ENCODE peak calls at places on chromosomes 3 and 15, in five cellular contexts. One of them, this sample, is unnamed.

GRCh38 chr3:140636452-140637138 is 41.3 kb upstream of the TRIM42 start:
- DNase-seq in small intestine: no peak
- DNase-seq in MG63: no peak
- DNase-seq in right cardiac atrium: peak; percentile 18
- DNase-seq in IMR-90: no peak
- DNase-seq in this sample: no peak

GRCh38 chr3:196273655-196274054 is 13.9 kb downstream of the PCYT1A start:
- DNase-seq in small intestine: no peak
- DNase-seq in MG63: no peak
- DNase-seq in right cardiac atrium: peak; percentile 22
- DNase-seq in IMR-90: no peak
- DNase-seq in this sample: no peak

GRCh38 chr3:155805802-155806618 is at the start of gene C3orf33:
- DNase-seq in small intestine: peak; percentile 76
- DNase-seq in MG63: peak; percentile 67
- DNase-seq in right cardiac atrium: peak; percentile 76
- DNase-seq in IMR-90: peak; percentile 37
- DNase-seq in this sample: peak; percentile 73

GRCh38 chr3:43915546-43915945 is 224.8 kb downstream of the ABHD5 start:
- DNase-seq in small intestine: no peak
- DNase-seq in MG63: no peak
- DNase-seq in right cardiac atrium: no peak
- DNase-seq in IMR-90: no peak
- DNase-seq in this sample: no peak

GRCh38 chr3:39108309-39108708 is 829 bp downstream of the TTC21A start:
- DNase-seq in small intestine: no peak
- DNase-seq in MG63: no peak
- DNase-seq in right cardiac atrium: no peak
- DNase-seq in IMR-90: no peak
- DNase-seq in this sample: no peak

GRCh38 chr15:96893159-96893906 is 562.8 kb downstream of the NR2F2 start:
- DNase-seq in small intestine: peak; percentile 45
- DNase-seq in MG63: peak; percentile 26
- DNase-seq in right cardiac atrium: no peak
- DNase-seq in IMR-90: no peak
- DNase-seq in this sample: no peak

GRCh38 chr3:171646357-171647133 is 163.7 kb downstream of the PLD1 start:
- DNase-seq in small intestine: peak; percentile 32
- DNase-seq in MG63: no peak
- DNase-seq in right cardiac atrium: no peak
- DNase-seq in IMR-90: peak; percentile 80
- DNase-seq in this sample: no peak

GRCh38 chr3:121855555-121855954 is 20.5 kb downstream of the EAF2 start:
- DNase-seq in small intestine: peak; percentile 16
- DNase-seq in MG63: no peak
- DNase-seq in right cardiac atrium: no peak
- DNase-seq in IMR-90: no peak
- DNase-seq in this sample: no peak

GRCh38 chr3:16455001-16455400 is 58.5 kb downstream of the RFTN1 start:
- DNase-seq in small intestine: no peak
- DNase-seq in MG63: no peak
- DNase-seq in right cardiac atrium: no peak
- DNase-seq in IMR-90: no peak
- DNase-seq in this sample: peak; percentile 53

GRCh38 chr15:22871481-22872076 is 33.1 kb downstream of the NIPA2 start:
- DNase-seq in small intestine: peak; percentile 32
- DNase-seq in MG63: no peak
- DNase-seq in right cardiac atrium: no peak
- DNase-seq in IMR-90: no peak
- DNase-seq in this sample: no peak

GRCh38 chr3:11273945-11274344 is 1.7 kb downstream of the ATG7 start:
- DNase-seq in small intestine: peak; percentile 11
- DNase-seq in MG63: no peak
- DNase-seq in right cardiac atrium: no peak
- DNase-seq in IMR-90: no peak
- DNase-seq in this sample: no peak

GRCh38 chr3:150871192-150871591 is 34.0 kb downstream of the MINDY4B start:
- DNase-seq in small intestine: no peak
- DNase-seq in MG63: no peak
- DNase-seq in right cardiac atrium: no peak
- DNase-seq in IMR-90: peak; percentile 7
- DNase-seq in this sample: no peak

GRCh38 chr3:43365601-43366305 is 79.4 kb downstream of the SNRK start:
- DNase-seq in small intestine: no peak
- DNase-seq in MG63: no peak
- DNase-seq in right cardiac atrium: no peak
- DNase-seq in IMR-90: no peak
- DNase-seq in this sample: no peak

GRCh38 chr3:10702961-10703740 is 112.9 kb upstream of the SLC6A11 start:
- DNase-seq in small intestine: peak; percentile 9
- DNase-seq in MG63: no peak
- DNase-seq in right cardiac atrium: no peak
- DNase-seq in IMR-90: no peak
- DNase-seq in this sample: no peak

GRCh38 chr15:94294556-94294955 is 63.2 kb downstream of the MCTP2 start:
- DNase-seq in small intestine: no peak
- DNase-seq in MG63: no peak
- DNase-seq in right cardiac atrium: no peak
- DNase-seq in IMR-90: peak; percentile 39
- DNase-seq in this sample: no peak

GRCh38 chr3:28247286-28247685 is 5.9 kb downstream of the CMC1 start:
- DNase-seq in small intestine: no peak
- DNase-seq in MG63: no peak
- DNase-seq in right cardiac atrium: no peak
- DNase-seq in IMR-90: no peak
- DNase-seq in this sample: no peak

GRCh38 chr15:86115138-86115801 is 35.6 kb downstream of the AGBL1 start:
- DNase-seq in small intestine: no peak
- DNase-seq in MG63: no peak
- DNase-seq in right cardiac atrium: no peak
- DNase-seq in IMR-90: no peak
- DNase-seq in this sample: no peak

GRCh38 chr15:101406796-101407195 is 82.7 kb downstream of the PCSK6 start:
- DNase-seq in small intestine: no peak
- DNase-seq in MG63: no peak
- DNase-seq in right cardiac atrium: no peak
- DNase-seq in IMR-90: no peak
- DNase-seq in this sample: no peak

GRCh38 chr3:28349397-28350000 is 875 bp upstream of the AZI2 start:
- DNase-seq in small intestine: no peak
- DNase-seq in MG63: no peak
- DNase-seq in right cardiac atrium: no peak
- DNase-seq in IMR-90: peak; percentile 4
- DNase-seq in this sample: no peak

GRCh38 chr15:39451121-39451698 is 129.7 kb upstream of the THBS1 start:
- DNase-seq in small intestine: peak; percentile 22
- DNase-seq in MG63: no peak
- DNase-seq in right cardiac atrium: no peak
- DNase-seq in IMR-90: peak; percentile 46
- DNase-seq in this sample: no peak

GRCh38 chr15:39756806-39757522 is 25.7 kb downstream of the FSIP1 start:
- DNase-seq in small intestine: peak; percentile 47
- DNase-seq in MG63: no peak
- DNase-seq in right cardiac atrium: no peak
- DNase-seq in IMR-90: peak; percentile 83
- DNase-seq in this sample: no peak

GRCh38 chr3:196117809-196118208 is 35.9 kb upstream of the TFRC start:
- DNase-seq in small intestine: no peak
- DNase-seq in MG63: no peak
- DNase-seq in right cardiac atrium: no peak
- DNase-seq in IMR-90: no peak
- DNase-seq in this sample: no peak

GRCh38 chr3:76131396-76132153 is 346.2 kb upstream of the ZNF717 start:
- DNase-seq in small intestine: peak; percentile 74
- DNase-seq in MG63: peak; percentile 30
- DNase-seq in right cardiac atrium: no peak
- DNase-seq in IMR-90: peak; percentile 51
- DNase-seq in this sample: no peak

DNA sequence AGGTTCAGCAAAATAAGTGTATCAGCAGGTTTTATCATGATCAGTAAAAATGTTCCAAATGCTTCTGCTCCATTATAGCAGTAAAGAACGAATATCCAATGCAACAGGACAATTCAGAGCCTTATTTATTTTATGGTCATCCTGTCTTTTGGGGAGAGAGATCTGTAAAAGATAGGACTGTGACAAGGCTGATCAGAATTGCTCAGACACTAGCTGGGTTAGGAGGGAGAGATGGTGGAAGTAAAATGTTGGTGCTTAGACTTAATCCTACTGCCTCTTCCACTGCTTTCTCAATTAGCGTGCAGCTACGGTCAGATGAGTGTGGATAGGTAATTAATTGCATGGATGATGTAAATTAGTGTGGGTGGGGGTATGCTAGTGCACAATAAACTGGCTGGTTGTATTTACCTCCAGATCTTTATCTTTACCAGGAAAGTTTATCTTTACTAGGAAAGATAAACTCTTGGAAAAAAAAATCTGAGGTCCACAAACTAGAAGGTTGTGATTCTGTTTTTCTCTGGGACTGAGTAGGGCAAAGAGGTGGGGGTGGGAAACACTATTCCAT is 2.2 kb downstream of the EID1 start:
- DNase-seq in small intestine: no peak
- DNase-seq in MG63: no peak
- DNase-seq in right cardiac atrium: no peak
- DNase-seq in IMR-90: no peak
- DNase-seq in this sample: no peak
- H3K4me3 ChIP-seq in small intestine: no peak overlapping the region
- H3K4me3 ChIP-seq in MG63: no peak overlapping the region
- H3K4me3 ChIP-seq in right cardiac atrium: peak overlapping the region; percentile 35
- H3K4me3 ChIP-seq in IMR-90: peak overlapping the region; percentile 20
- H3K4me3 ChIP-seq in this sample: no peak overlapping the region

GRCh38 chr15:27679203-27679602 is 419.9 kb downstream of the OCA2 start:
- DNase-seq in small intestine: no peak
- DNase-seq in MG63: no peak
- DNase-seq in right cardiac atrium: no peak
- DNase-seq in IMR-90: no peak
- DNase-seq in this sample: no peak

GRCh38 chr15:27677951-27678350 is 421.2 kb downstream of the OCA2 start:
- DNase-seq in small intestine: no peak
- DNase-seq in MG63: no peak
- DNase-seq in right cardiac atrium: no peak
- DNase-seq in IMR-90: no peak
- DNase-seq in this sample: no peak

GRCh38 chr15:27675571-27675970 is 423.5 kb downstream of the OCA2 start:
- DNase-seq in small intestine: no peak
- DNase-seq in MG63: no peak
- DNase-seq in right cardiac atrium: no peak
- DNase-seq in IMR-90: no peak
- DNase-seq in this sample: no peak

GRCh38 chr15:27674826-27675225 is 424.3 kb downstream of the OCA2 start:
- DNase-seq in small intestine: no peak
- DNase-seq in MG63: no peak
- DNase-seq in right cardiac atrium: no peak
- DNase-seq in IMR-90: no peak
- DNase-seq in this sample: no peak

DNA sequence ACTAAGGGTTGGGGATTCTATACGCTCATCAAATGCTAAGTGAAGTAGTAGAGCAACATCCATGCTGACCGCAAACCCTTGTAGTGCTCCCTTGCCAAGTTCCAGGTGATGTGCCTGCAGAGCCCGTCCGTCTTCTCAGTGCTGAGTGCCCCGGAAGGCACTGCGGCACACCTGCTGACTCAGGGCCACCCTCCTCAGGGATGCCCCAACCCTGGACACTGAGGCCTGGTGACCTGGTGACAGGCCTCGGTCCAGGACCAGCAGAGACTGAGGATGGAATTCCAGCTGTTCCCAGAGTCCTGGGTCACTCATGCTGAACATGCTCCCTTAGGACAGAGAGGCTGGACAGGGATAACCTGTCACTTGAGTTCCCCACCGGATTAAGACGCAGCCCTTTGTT is 422.5 kb downstream of the OCA2 start:
- DNase-seq in small intestine: no peak
- DNase-seq in MG63: no peak
- DNase-seq in right cardiac atrium: no peak
- DNase-seq in IMR-90: no peak
- DNase-seq in this sample: no peak
- H3K9me3 ChIP-seq in small intestine: no peaks in the 10 kb centered on the region
- H3K9me3 ChIP-seq in MG63: no peaks in the 10 kb centered on the region
- H3K9me3 ChIP-seq in right cardiac atrium: no peaks in the 10 kb centered on the region
- H3K9me3 ChIP-seq in IMR-90: peaks cover 41% of the 10 kb centered on the region
- H3K9me3 ChIP-seq in this sample: no peaks in the 10 kb centered on the region

DNA sequence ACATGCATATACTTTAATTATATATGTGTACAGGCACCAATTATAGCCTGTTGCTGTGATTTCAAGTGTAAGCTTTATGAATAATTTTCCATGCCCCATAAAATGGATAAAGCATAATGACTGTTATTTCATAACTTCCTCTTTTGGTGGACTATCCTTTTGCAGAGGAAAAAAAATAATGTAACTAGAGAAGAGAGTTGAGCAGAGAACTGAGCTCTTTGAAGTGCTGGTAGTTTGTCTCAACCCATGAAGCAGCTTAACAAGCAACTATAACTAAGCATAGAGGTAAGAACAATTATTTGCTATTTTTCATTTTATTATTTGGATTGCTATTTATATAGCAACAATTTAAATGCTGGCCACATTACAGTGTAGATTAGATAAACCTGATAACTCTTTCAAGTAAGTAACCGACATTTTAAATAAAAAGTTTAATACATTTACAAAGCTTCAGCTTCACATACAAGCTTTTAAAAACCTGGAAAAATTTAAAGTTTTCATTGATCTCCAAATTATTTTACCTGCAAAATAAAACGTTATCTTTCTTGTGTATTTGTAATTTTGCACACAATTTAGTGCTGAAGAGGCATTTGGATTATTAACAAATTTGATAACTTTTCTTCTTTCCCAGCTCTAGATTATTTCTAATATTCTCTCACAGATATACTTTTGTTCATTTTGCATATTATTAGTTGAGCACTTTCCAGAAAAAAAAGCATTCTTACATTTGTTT is 24.4 kb upstream of the MBNL1 start:
- DNase-seq in small intestine: no peak
- DNase-seq in MG63: no peak
- DNase-seq in right cardiac atrium: no peak
- DNase-seq in IMR-90: no peak
- DNase-seq in this sample: no peak
- H3K4me3 ChIP-seq in small intestine: no peak overlapping the region
- H3K4me3 ChIP-seq in MG63: no peak overlapping the region
- H3K4me3 ChIP-seq in right cardiac atrium: no peak overlapping the region
- H3K4me3 ChIP-seq in IMR-90: no peak overlapping the region
- H3K4me3 ChIP-seq in this sample: no peak overlapping the region

GRCh38 chr3:359672-360071 is 163.1 kb downstream of the CHL1 start:
- DNase-seq in small intestine: no peak
- DNase-seq in MG63: no peak
- DNase-seq in right cardiac atrium: no peak
- DNase-seq in IMR-90: no peak
- DNase-seq in this sample: no peak
- H3K9me3 ChIP-seq in small intestine: no peaks in the 10 kb centered on the region
- H3K9me3 ChIP-seq in MG63: no peaks in the 10 kb centered on the region
- H3K9me3 ChIP-seq in right cardiac atrium: no peaks in the 10 kb centered on the region
- H3K9me3 ChIP-seq in IMR-90: no peaks in the 10 kb centered on the region
- H3K9me3 ChIP-seq in this sample: no peaks in the 10 kb centered on the region

This sample was measured in ovary.